ENCODE peak calls at places on chromosome 1, in seven cellular contexts. S is IMR-90; T is CD4-positive, CD25-positive, alpha-beta regulatory T cell; G is fibroblast of gingiva; U is activated naive CD4-positive, alpha-beta T cell; Q is stimulated activated CD8-positive, alpha-beta memory T cell treated with anti-CD3 and anti-CD28 coated beads, Interleukin-15, amount 100 ng/mL, for 1 hour; Y is progenitor cell of endocrine pancreas. X is an unnamed sample.
A peak's percentile ranks its signal among the peaks of the same experiment; 100 is the strongest.

GRCh38 chr1:87642581-87643129 is 314.0 kb downstream of the LMO4 start:
- DNase-seq in S (peak; percentile 12), T (no peak), G (no peak), U (no peak), Q (no peak), Y (no peak), X (peak; percentile 4)

GRCh38 chr1:185045793-185046441 is 559 bp downstream of the RNF2 start:
- DNase-seq in S (peak; percentile 31), T (no peak), G (no peak), U (no peak), Q (no peak), Y (peak; percentile 36), X (peak; percentile 17)

GRCh38 chr1:246297314-246298273 is 209.5 kb downstream of the SMYD3 start:
- DNase-seq in S (peak; percentile 40), T (no peak), G (no peak), U (no peak), Q (no peak), Y (no peak), X (no peak)

GRCh38 chr1:85502625-85503083 is 37.7 kb upstream of the DDAH1 start:
- DNase-seq in S (peak; percentile 85), T (no peak), G (peak; percentile 74), U (no peak), Q (no peak), Y (no peak), X (peak; percentile 63)

GRCh38 chr1:60132985-60133673 is 59.6 kb upstream of the C1orf87 start:
- DNase-seq in S (peak; percentile 50), T (no peak), G (peak; percentile 97), U (no peak), Q (no peak), Y (no peak), X (peak; percentile 98)

GRCh38 chr1:91529856-91530255 is 29.2 kb downstream of the CDC7 start:
- DNase-seq in S (peak; percentile 73), T (no peak), G (peak; percentile 51), U (no peak), Q (no peak), Y (no peak), X (peak; percentile 57)

GRCh38 chr1:33342041-33342723 is 21.3 kb upstream of the A3GALT2 start:
- DNase-seq in S (peak; percentile 99), T (no peak), G (peak; percentile 98), U (no peak), Q (no peak), Y (peak; percentile 43), X (peak; percentile 98)

GRCh38 chr1:172629638-172630037 is 29.3 kb upstream of the FASLG start:
- DNase-seq in S (no peak), T (no peak), G (no peak), U (no peak), Q (no peak), Y (no peak), X (no peak)

GRCh38 chr1:35885961-35886558 is 3.1 kb downstream of the AGO1 start:
- DNase-seq in S (no peak), T (no peak), G (no peak), U (no peak), Q (no peak), Y (peak; percentile 16), X (no peak)

GRCh38 chr1:193143285-193143684 is 21.5 kb downstream of the CDC73 start:
- DNase-seq in S (peak; percentile 41), T (no peak), G (no peak), U (no peak), Q (no peak), Y (no peak), X (peak; percentile 21)

GRCh38 chr1:205580140-205580922 is 51.5 kb downstream of the ELK4 start:
- DNase-seq in S (no peak), T (no peak), G (no peak), U (no peak), Q (no peak), Y (no peak), X (no peak)

GRCh38 chr1:206029484-206029883 is 5.8 kb upstream of the CTSE start:
- DNase-seq in S (peak; percentile 20), T (no peak), G (peak; percentile 48), U (no peak), Q (no peak), Y (no peak), X (peak; percentile 40)

GRCh38 chr1:228166170-228166936 is 749 bp downstream of the IBA57 start:
- DNase-seq in S (peak; percentile 74), T (peak; percentile 42), G (peak; percentile 74), U (peak; percentile 35), Q (peak; percentile 13), Y (no peak), X (peak; percentile 71)

GRCh38 chr1:57887973-57888491 is 464.2 kb upstream of the DAB1 start:
- DNase-seq in S (no peak), T (no peak), G (no peak), U (no peak), Q (no peak), Y (no peak), X (no peak)

GRCh38 chr1:205443585-205444299 is 12.1 kb downstream of the BLACAT1 start:
- DNase-seq in S (no peak), T (no peak), G (no peak), U (no peak), Q (no peak), Y (no peak), X (no peak)

GRCh38 chr1:116986531-116987255 is 14.9 kb upstream of the CD101 start:
- DNase-seq in S (no peak), T (peak; percentile 17), G (no peak), U (peak; percentile 39), Q (no peak), Y (no peak), X (no peak)

GRCh38 chr1:29685387-29685786 is 449.1 kb downstream of the PTPRU start:
- DNase-seq in S (no peak), T (no peak), G (no peak), U (no peak), Q (no peak), Y (no peak), X (no peak)

GRCh38 chr1:38039386-38039933 is 7.1 kb downstream of the POU3F1 start:
- DNase-seq in S (no peak), T (no peak), G (no peak), U (no peak), Q (no peak), Y (no peak), X (no peak)

GRCh38 chr1:157073944-157074685 is 25.5 kb downstream of the ETV3L start:
- DNase-seq in S (peak; percentile 68), T (no peak), G (peak; percentile 66), U (no peak), Q (no peak), Y (peak; percentile 48), X (peak; percentile 69)

GRCh38 chr1:49331066-49331852 is 554.6 kb upstream of the BEND5 start:
- DNase-seq in S (no peak), T (no peak), G (no peak), U (no peak), Q (no peak), Y (no peak), X (no peak)

GRCh38 chr1:159211331-159212136 is 6.9 kb downstream of the ACKR1 start:
- DNase-seq in S (peak; percentile 3), T (no peak), G (no peak), U (no peak), Q (peak; percentile 22), Y (peak; percentile 48), X (no peak)

GRCh38 chr1:218836264-218836663 is 337.4 kb upstream of the LYPLAL1 start:
- DNase-seq in S (no peak), T (no peak), G (no peak), U (no peak), Q (no peak), Y (no peak), X (no peak)